ENCODE peak calls at places on chromosomes 4 and X, in five cellular contexts. One of them, this sample, is unnamed.

GRCh38 chrX:133723930-133724329 is 261.5 kb downstream of the GPC3 start:
- DNase-seq in SK-N-SH: no peak
- DNase-seq in GM12878: no peak
- DNase-seq in K562: no peak
- DNase-seq in HepG2: peak
- DNase-seq in this sample: no peak

GRCh38 chr4:42715807-42716482 is 59.0 kb upstream of the ATP8A1 start:
- DNase-seq in HepG2: no peak
- DNase-seq in K562: no peak
- DNase-seq in SK-N-SH: no peak
- DNase-seq in GM12878: no peak
- DNase-seq in this sample: no peak

GRCh38 chr4:113919611-113920010 is 59.8 kb downstream of the ARSJ start:
- DNase-seq in HepG2: no peak
- DNase-seq in GM12878: no peak
- DNase-seq in K562: no peak
- DNase-seq in SK-N-SH: no peak
- DNase-seq in this sample: no peak

GRCh38 chrX:39577976-39578962 is 519.5 kb downstream of the BCOR start:
- DNase-seq in K562: no peak
- DNase-seq in GM12878: peak
- DNase-seq in HepG2: no peak
- DNase-seq in SK-N-SH: no peak
- DNase-seq in this sample: no peak

GRCh38 chr4:54232151-54232688 is 3.1 kb downstream of the PDGFRA start:
- DNase-seq in GM12878: no peak
- DNase-seq in K562: no peak
- DNase-seq in HepG2: no peak
- DNase-seq in SK-N-SH: no peak
- DNase-seq in this sample: no peak

GRCh38 chr4:124202106-124202505 is 510.4 kb downstream of the ANKRD50 start:
- DNase-seq in GM12878: no peak
- DNase-seq in SK-N-SH: no peak
- DNase-seq in HepG2: no peak
- DNase-seq in K562: no peak
- DNase-seq in this sample: no peak

GRCh38 chrX:11341274-11342256 is 48.4 kb downstream of the AMELX start:
- DNase-seq in K562: peak
- DNase-seq in HepG2: no peak
- DNase-seq in SK-N-SH: no peak
- DNase-seq in GM12878: peak
- DNase-seq in this sample: peak

GRCh38 chr4:148094149-148094548 is 348.1 kb downstream of the NR3C2 start:
- DNase-seq in K562: no peak
- DNase-seq in GM12878: no peak
- DNase-seq in HepG2: no peak
- DNase-seq in SK-N-SH: no peak
- DNase-seq in this sample: no peak

GRCh38 chr4:123478859-123479345 is 82.3 kb downstream of the SPRY1 start:
- DNase-seq in GM12878: no peak
- DNase-seq in K562: peak
- DNase-seq in HepG2: peak
- DNase-seq in SK-N-SH: no peak
- DNase-seq in this sample: no peak

DNA sequence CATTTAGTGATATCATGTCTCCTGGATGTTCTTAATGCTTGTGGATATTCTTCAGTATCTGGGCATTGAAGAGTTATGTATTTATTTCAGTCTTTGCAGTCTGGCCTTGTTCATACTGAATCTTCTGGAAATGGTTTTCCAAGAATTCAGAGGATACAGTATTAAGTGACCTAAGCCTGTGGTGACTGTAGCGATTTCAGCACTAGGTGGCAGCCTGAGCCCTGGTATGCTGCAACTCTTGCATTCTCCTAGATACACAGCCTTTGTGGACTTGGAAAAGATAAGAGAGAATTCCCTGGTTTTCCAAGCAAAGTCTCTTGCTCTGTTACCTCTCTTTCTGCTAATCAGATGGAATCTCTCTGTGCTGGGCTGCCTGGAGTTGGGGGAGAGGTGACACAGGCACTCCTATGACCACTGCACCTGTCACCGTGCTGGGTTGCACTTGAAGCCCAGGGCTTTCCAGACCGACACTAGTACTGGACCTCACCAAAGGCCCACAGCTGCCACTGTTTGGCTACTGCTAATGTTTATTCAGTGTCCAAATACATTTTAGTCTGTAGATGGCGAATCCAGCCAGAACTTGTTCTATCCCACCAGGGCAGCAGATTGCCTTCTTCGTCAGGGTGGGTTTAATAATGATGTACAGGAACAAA is 19.3 kb upstream of the SPIN2A start:
- DNase-seq in HepG2: peak
- DNase-seq in SK-N-SH: no peak
- DNase-seq in GM12878: no peak
- DNase-seq in K562: peak
- DNase-seq in this sample: no peak
- TF ChIP-seq REST in HepG2: no peak
- TF ChIP-seq REST in SK-N-SH: no peak
- TF ChIP-seq REST in GM12878: no peak
- TF ChIP-seq REST in K562: no peak
- TF ChIP-seq REST in this sample: no peak

GRCh38 chr4:143252478-143252877 is 67.8 kb downstream of the USP38 start:
- DNase-seq in SK-N-SH: no peak
- DNase-seq in GM12878: no peak
- DNase-seq in K562: no peak
- DNase-seq in HepG2: no peak
- DNase-seq in this sample: no peak

GRCh38 chr4:143256456-143256855 is 71.7 kb downstream of the USP38 start:
- DNase-seq in K562: no peak
- DNase-seq in GM12878: no peak
- DNase-seq in HepG2: no peak
- DNase-seq in SK-N-SH: no peak
- DNase-seq in this sample: no peak

GRCh38 chr4:143251781-143252180 is 67.1 kb downstream of the USP38 start:
- DNase-seq in SK-N-SH: no peak
- DNase-seq in HepG2: no peak
- DNase-seq in K562: no peak
- DNase-seq in GM12878: no peak
- DNase-seq in this sample: no peak

GRCh38 chr4:143253156-143253555 is 68.4 kb downstream of the USP38 start:
- DNase-seq in HepG2: no peak
- DNase-seq in SK-N-SH: no peak
- DNase-seq in GM12878: no peak
- DNase-seq in K562: no peak
- DNase-seq in this sample: no peak

GRCh38 chr4:143254479-143255216 is 69.9 kb downstream of the USP38 start:
- DNase-seq in SK-N-SH: no peak
- DNase-seq in HepG2: no peak
- DNase-seq in K562: peak
- DNase-seq in GM12878: no peak
- DNase-seq in this sample: no peak
- TF ChIP-seq GABPA in SK-N-SH: no peak
- TF ChIP-seq GABPA in HepG2: no peak
- TF ChIP-seq GABPA in K562: no peak
- TF ChIP-seq GABPA in GM12878: no peak
- TF ChIP-seq GABPA in this sample: no peak

DNA sequence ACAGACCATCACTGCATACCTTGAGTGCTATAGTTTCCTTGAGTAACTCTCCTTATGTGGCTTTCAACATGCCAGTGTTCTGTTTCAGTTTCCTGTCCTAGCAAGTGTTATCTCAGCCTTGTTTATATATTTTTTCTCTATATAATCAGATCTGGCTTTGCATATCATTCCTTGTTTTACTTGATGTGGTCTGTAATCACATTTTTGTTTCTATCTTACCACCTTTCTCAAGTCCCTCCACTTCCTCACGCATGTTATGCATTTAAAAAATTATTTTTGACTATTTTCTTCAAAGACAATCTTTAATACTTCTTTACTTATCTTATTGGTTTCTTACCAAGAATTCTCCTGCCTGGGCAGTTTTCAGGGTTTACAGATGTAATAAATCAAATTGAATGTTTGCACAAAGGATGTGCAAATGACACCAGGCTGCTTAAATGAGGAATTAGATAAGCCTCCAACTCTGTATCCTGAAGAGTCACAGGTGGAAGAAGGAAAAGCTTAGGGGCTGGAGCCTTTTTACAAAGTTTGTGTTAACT is 351.2 kb downstream of the BMPR1B start:
- DNase-seq in HepG2: no peak
- DNase-seq in GM12878: no peak
- DNase-seq in SK-N-SH: no peak
- DNase-seq in K562: no peak
- DNase-seq in this sample: no peak
- H3K27ac ChIP-seq in HepG2: no peak
- H3K27ac ChIP-seq in GM12878: no peak
- H3K27ac ChIP-seq in SK-N-SH: peak
- H3K27ac ChIP-seq in K562: no peak
- H3K27ac ChIP-seq in this sample: no peak

GRCh38 chr4:105972946-105973621 is 77.8 kb downstream of the NPNT start:
- DNase-seq in SK-N-SH: no peak
- DNase-seq in K562: no peak
- DNase-seq in GM12878: no peak
- DNase-seq in HepG2: no peak
- DNase-seq in this sample: no peak
- TF ChIP-seq REST in SK-N-SH: no peak
- TF ChIP-seq REST in K562: no peak
- TF ChIP-seq REST in GM12878: no peak
- TF ChIP-seq REST in HepG2: no peak
- TF ChIP-seq REST in this sample: no peak

GRCh38 chrX:23374291-23374690 is 39.6 kb downstream of the PTCHD1 start:
- DNase-seq in HepG2: no peak
- DNase-seq in K562: no peak
- DNase-seq in GM12878: no peak
- DNase-seq in SK-N-SH: no peak
- DNase-seq in this sample: no peak
- TF ChIP-seq GABPA in HepG2: no peak
- TF ChIP-seq GABPA in K562: no peak
- TF ChIP-seq GABPA in GM12878: no peak
- TF ChIP-seq GABPA in SK-N-SH: no peak
- TF ChIP-seq GABPA in this sample: no peak